ENCODE peak calls at places on chromosome X, in five cellular contexts. X is NCI-H345, E is hippocampal formation, S is NCI-H748 treated with DMSO at 0.1 percent for 48 hours, L is fibroblast of lung. H is an unnamed sample.

GRCh38 chrX:19515615-19516105 is 352 bp upstream of the MAP3K15 start:
- DNase-seq in S (no peak), L (no peak), X (no peak), E (no peak), H (no peak)

GRCh38 chrX:153870791-153871360 is 15.1 kb downstream of the L1CAM start:
- DNase-seq in S (no peak), L (no peak), X (no peak), E (no peak), H (no peak)

GRCh38 chrX:23694606-23695005 is 27.3 kb downstream of the PRDX4 start:
- DNase-seq in L (peak), E (peak), S (peak), X (peak), H (peak)

GRCh38 chrX:135544338-135544948 is 24.0 kb downstream of the INTS6L start:
- DNase-seq in S (no peak), E (no peak), X (no peak), L (no peak), H (no peak)

GRCh38 chrX:94560930-94561329 is 886.9 kb downstream of the FAM133A start:
- DNase-seq in S (no peak), E (no peak), L (no peak), X (no peak), H (no peak)

GRCh38 chrX:108772549-108772948 is 36.2 kb upstream of the IRS4 start:
- DNase-seq in X (no peak), L (no peak), E (no peak), S (no peak), H (no peak)

GRCh38 chrX:30141966-30142365 is 73.4 kb upstream of the MAGEB2 start:
- DNase-seq in X (peak), E (no peak), L (peak), S (peak), H (no peak)

GRCh38 chrX:152343306-152343705 is 107.8 kb downstream of the GABRA3 start:
- DNase-seq in E (no peak), X (no peak), L (no peak), S (no peak), H (no peak)

GRCh38 chrX:131741103-131741581 is 197.3 kb downstream of the OR13H1 start:
- DNase-seq in S (no peak), X (no peak), E (no peak), L (no peak), H (no peak)

GRCh38 chrX:82757614-82758013 is 750.5 kb upstream of the POU3F4 start:
- DNase-seq in X (no peak), L (peak), S (no peak), E (no peak), H (no peak)

GRCh38 chrX:64093761-64094160 is 111.7 kb downstream of the AMER1 start:
- DNase-seq in L (peak), X (no peak), E (no peak), S (no peak), H (no peak)

H was measured in SHP77 treated with DMSO at 0.1 percent for 48 hours.